ENCODE peak calls at places on chromosomes 1 and 21, in ten cellular contexts. X is transverse colon, E is stomach, Y is IMR-90, K is heart left ventricle, D is adrenal gland, O is testis, S is A549, C is tibial nerve, G is GM12878. Q is an unnamed sample.

GRCh38 chr1:206014591-206014990 is 9.1 kb downstream of the CTSE start:
- DNase-seq in X (no peak), E (no peak), Y (no peak), K (no peak), D (no peak), O (no peak), S (no peak), C (no peak), G (no peak), Q (no peak)

GRCh38 chr1:197908695-197909336 is 6.4 kb downstream of the C1orf53 start:
- DNase-seq in X (no peak), E (no peak), Y (no peak), K (no peak), D (no peak), O (no peak), S (no peak), C (no peak), G (no peak), Q (no peak)

GRCh38 chr1:28114844-28115243 is 26.4 kb upstream of the EYA3 start:
- DNase-seq in X (no peak), E (no peak), Y (no peak), K (no peak), D (no peak), O (no peak), S (no peak), C (no peak), G (no peak), Q (no peak)

GRCh38 chr1:162171078-162171477 is 101.6 kb downstream of the NOS1AP start:
- DNase-seq in X (no peak), E (no peak), Y (no peak), K (no peak), D (no peak), O (no peak), S (no peak), C (peak), G (no peak), Q (no peak)

GRCh38 chr21:36747815-36748381 is 49.0 kb downstream of the SIM2 start:
- DNase-seq in X (peak), E (no peak), Y (peak), K (peak), D (peak), O (peak), S (no peak), C (no peak), G (no peak), Q (no peak)

GRCh38 chr1:3471356-3472087 is 17.1 kb downstream of the ARHGEF16 start:
- DNase-seq in X (no peak), E (no peak), Y (peak), K (peak), D (no peak), O (peak), S (peak), C (no peak), G (no peak), Q (no peak)

GRCh38 chr21:46439906-46440305 is 18.8 kb upstream of the DIP2A start:
- DNase-seq in X (no peak), E (no peak), Y (no peak), K (no peak), D (no peak), O (no peak), S (no peak), C (no peak), G (no peak), Q (no peak)

GRCh38 chr1:212434992-212435391 is 2.3 kb downstream of the NENF start:
- DNase-seq in X (no peak), E (no peak), Y (no peak), K (no peak), D (no peak), O (no peak), S (no peak), C (no peak), G (no peak), Q (no peak)

GRCh38 chr1:159959451-159959850 is 5.4 kb upstream of the SLAMF9 start:
- DNase-seq in X (no peak), E (no peak), Y (no peak), K (no peak), D (no peak), O (no peak), S (no peak), C (no peak), G (no peak), Q (no peak)

GRCh38 chr1:14110040-14110439 is 410.1 kb downstream of the PRDM2 start:
- DNase-seq in X (no peak), E (no peak), Y (no peak), K (no peak), D (no peak), O (peak), S (no peak), C (no peak), G (no peak), Q (no peak)

GRCh38 chr1:111476761-111477309 is 3.1 kb downstream of the C1orf162 start:
- DNase-seq in X (no peak), E (no peak), Y (no peak), K (no peak), D (no peak), O (no peak), S (no peak), C (no peak), G (peak), Q (no peak)

GRCh38 chr21:39911792-39912191 is 44.6 kb downstream of the PCP4 start:
- DNase-seq in X (no peak), E (no peak), Y (no peak), K (no peak), D (no peak), O (no peak), S (no peak), C (no peak), G (no peak), Q (no peak)

GRCh38 chr1:7929637-7930036 is 11.0 kb downstream of the TNFRSF9 start:
- DNase-seq in X (no peak), E (no peak), Y (no peak), K (no peak), D (no peak), O (no peak), S (no peak), C (no peak), G (no peak), Q (no peak)

GRCh38 chr1:51249445-51249844 is 13.4 kb downstream of the RNF11 start:
- DNase-seq in X (no peak), E (no peak), Y (no peak), K (no peak), D (no peak), O (no peak), S (no peak), C (no peak), G (no peak), Q (no peak)

DNA sequence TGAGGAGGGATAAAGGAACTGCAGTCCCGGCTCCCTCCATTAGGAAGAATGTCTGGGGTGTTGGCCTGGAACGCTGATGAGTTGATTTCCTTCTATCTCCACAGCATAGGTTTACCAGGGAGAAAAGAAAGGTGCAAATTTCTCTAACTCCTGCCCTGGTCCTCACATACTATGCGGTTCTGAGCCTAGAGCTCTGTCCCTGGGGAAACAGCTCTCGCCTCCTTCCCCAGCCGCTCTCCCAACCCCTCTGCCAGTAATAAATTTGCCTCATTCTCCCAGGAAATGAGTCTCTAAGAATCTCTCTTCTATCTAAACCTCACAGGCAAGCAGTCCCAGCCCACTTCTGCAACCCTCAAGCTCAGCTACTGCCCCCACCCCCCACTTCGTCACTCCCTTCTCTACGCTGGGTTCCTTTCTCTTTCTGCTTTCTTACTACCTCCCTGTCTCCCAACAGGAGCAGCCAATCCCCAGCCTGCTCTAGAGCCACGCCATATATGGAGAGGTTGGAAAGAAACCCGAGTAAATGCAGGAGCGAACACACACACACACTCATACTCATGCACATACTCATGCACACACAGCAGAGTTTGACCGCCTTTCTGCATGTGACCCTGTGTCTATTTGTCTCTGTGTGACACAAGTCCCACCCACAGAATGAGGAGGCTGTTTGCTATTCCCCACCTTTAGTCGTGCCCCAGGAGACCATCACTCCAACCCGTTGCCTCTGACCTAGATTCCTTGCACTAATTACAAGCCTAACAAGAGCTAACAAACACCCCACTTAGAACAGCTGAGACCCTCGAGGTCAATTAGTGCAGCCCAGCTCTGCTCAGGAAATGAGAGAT is 13.4 kb downstream of the PLEKHO1 start:
- DNase-seq in X (peak), E (peak), Y (peak), K (peak), D (peak), O (peak), S (peak), C (peak), G (peak), Q (peak)
- TF ChIP-seq POLR2A in X (peak), E (peak), Y (peak), K (peak), D (peak), O (peak), S (no peak), C (peak), G (peak), Q (no peak)

GRCh38 chr1:87330954-87331318 is 2.3 kb downstream of the LMO4 start:
- DNase-seq in X (no peak), E (no peak), Y (no peak), K (no peak), D (no peak), O (no peak), S (no peak), C (no peak), G (no peak), Q (no peak)

GRCh38 chr1:87330201-87330953 is 1.7 kb downstream of the LMO4 start:
- DNase-seq in X (peak), E (peak), Y (peak), K (peak), D (peak), O (peak), S (no peak), C (peak), G (no peak), Q (no peak)

GRCh38 chr1:87329756-87330200 is 1.1 kb downstream of the LMO4 start:
- DNase-seq in X (no peak), E (no peak), Y (peak), K (no peak), D (no peak), O (no peak), S (no peak), C (no peak), G (no peak), Q (no peak)

GRCh38 chr1:87333692-87334347 is 5.1 kb downstream of the LMO4 start:
- DNase-seq in X (no peak), E (no peak), Y (peak), K (no peak), D (no peak), O (no peak), S (no peak), C (no peak), G (no peak), Q (no peak)

DNA sequence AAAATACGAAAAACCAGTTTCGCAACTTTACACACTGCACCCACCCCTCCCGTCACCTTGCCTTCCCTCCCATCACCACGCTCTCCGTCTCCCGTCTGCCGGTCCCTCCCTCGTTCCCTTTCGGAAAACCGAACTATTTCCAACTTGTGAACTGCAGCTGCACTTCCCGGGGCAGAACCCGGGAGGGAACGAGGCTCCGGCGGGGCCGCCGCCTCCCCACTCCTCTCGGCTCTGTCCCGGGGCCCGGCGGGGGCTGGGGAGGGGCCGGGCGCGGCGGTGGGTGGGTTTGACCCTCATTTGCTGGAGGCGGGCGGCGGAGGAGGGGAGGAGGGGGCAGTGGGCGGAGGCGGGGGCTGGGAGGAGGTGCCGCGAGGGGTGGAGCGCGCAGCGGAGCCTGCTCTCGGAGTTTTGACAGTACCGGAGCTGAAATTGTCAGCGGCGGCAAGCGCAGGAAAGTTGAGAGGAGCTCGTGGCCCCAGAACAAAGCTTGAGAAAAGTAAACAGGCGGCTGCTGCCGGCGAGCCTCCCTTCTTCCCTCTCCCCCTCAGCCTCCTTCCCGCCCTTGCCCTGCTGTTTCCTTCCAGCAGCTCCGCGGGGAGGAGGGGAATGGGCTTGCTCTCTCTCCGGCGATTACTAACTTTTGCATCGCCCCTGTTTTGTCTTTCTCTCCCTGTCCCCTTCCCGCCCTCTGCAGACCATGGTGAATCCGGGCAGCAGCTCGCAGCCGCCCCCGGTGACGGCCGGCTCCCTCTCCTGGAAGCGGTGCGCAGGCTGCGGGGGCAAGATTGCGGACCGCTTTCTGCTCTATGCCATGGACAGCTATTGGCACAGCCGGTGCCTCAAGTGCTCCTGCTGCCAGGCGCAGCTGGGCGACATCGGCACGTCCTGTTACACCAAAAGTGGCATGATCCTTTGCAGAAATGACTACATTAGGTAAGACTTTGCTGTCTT is 2.9 kb downstream of the LMO4 start:
- DNase-seq in X (peak), E (peak), Y (peak), K (peak), D (peak), O (peak), S (peak), C (peak), G (no peak), Q (no peak)
- TF ChIP-seq POLR2A in X (peak), E (no peak), Y (no peak), K (no peak), D (peak), O (no peak), S (no peak), C (peak), G (no peak), Q (no peak)

GRCh38 chr1:153602749-153603148 is 10.2 kb downstream of the S100A16 start:
- DNase-seq in X (no peak), E (no peak), Y (no peak), K (no peak), D (no peak), O (no peak), S (no peak), C (no peak), G (no peak), Q (no peak)

GRCh38 chr1:153597206-153597605 is 15.7 kb downstream of the S100A16 start:
- DNase-seq in X (peak), E (no peak), Y (peak), K (no peak), D (peak), O (no peak), S (peak), C (no peak), G (peak), Q (no peak)

GRCh38 chr1:153599847-153600246 is 13.1 kb downstream of the S100A16 start:
- DNase-seq in X (no peak), E (no peak), Y (no peak), K (no peak), D (no peak), O (no peak), S (no peak), C (no peak), G (no peak), Q (no peak)

GRCh38 chr1:153592706-153593105 is 20.2 kb downstream of the S100A16 start:
- DNase-seq in X (no peak), E (no peak), Y (no peak), K (no peak), D (no peak), O (no peak), S (no peak), C (no peak), G (no peak), Q (no peak)

GRCh38 chr1:153598309-153599172 is 14.4 kb downstream of the S100A16 start:
- DNase-seq in X (peak), E (no peak), Y (peak), K (no peak), D (no peak), O (no peak), S (no peak), C (no peak), G (peak), Q (no peak)
- TF ChIP-seq POLR2A in X (peak), E (no peak), Y (no peak), K (no peak), D (no peak), O (no peak), S (no peak), C (no peak), G (peak), Q (no peak)

DNA sequence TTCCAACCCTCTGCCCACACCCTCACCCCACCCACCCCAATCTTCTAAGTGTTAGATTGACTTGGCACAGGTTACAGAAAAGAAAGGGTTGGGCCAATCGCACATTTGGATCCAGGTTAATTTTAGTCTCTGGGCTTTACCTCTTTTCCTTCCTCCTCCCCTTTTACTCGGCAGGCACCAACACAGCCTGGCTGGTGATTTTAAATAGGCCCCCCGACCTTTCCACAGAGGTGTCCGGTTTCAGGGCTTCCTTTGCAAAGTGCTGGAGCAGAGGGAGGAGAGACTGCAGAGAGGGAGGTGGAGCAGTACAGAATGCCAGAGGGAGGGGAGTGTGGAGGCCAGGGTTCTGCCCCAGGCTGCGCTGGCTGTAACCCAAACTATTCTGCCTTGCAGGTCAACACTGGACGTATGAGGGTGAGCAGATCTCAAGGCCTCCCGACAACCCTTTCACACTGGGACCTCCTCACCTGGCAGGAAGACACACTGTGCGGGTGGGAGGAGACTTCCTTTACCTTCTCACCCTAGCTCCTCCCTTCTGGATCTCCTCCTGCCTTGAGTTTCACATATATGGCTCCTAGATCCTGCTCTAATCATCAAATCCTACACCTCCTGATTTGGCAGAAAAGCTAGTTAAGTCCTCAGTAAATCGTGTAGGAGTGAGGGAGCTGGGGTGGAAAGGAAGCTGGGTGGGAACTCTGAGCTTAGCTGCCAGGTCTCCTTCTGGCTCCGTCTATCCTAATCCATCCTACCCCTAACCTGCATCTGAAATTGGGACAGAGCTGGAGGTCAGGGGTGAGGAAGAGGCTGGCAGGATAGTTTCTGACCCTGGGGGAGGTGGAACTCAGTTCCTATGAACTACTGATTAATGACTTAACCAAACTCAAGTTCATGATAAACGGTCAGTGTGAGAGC is 2.4 kb downstream of the CA14 start:
- DNase-seq in X (peak), E (peak), Y (no peak), K (peak), D (peak), O (peak), S (no peak), C (no peak), G (no peak), Q (no peak)
- TF ChIP-seq POLR2A in X (no peak), E (no peak), Y (no peak), K (no peak), D (peak), O (no peak), S (no peak), C (no peak), G (no peak), Q (no peak)

DNA sequence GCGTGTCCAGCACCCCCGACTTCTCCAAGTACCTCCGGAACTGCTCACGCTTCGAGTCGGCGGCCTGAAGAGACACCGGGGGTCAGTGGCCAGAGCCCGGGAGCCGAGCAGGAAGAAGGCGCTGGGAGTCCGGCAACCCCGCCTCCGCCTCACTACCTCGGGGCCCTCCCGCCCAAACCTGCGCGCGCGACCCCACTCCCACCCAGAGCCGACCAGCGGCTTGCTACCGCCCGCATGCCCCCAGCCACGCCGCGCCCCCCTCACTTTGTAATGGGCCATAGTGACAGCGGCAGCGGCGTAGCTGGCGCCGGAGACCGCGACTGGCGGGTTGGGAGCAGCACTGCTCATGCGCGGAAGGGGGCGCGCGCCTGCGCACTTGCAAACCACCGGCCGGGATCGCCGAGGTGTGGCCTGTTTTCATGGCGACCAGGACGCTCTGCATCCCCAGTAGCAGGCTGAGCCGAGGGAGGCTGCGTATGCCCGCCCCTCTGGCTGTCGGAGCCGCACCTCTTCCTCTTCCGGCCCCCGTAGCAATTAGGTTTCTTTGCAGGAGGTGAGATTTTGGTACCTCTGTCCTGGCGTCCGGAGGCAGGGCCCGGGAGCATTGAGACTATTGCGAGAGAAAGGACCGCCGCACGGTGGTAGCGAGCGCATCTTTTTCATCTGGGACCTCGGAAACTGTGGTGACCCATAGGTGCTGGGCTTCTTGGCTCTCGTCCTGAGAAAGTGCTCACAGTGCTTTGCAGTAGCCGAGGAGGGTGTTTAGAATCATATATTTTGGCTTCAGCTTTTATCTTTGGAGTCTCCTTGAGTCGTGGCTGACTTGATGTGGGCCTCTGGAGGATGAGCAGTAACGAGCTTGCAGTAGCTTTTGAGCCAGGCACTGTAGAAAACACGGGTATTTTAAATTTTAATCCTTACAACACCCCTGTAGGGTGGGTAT is at the start of gene MYCBP:
- DNase-seq in X (peak), E (peak), Y (peak), K (peak), D (peak), O (peak), S (peak), C (peak), G (peak), Q (peak)
- TF ChIP-seq POLR2A in X (peak), E (no peak), Y (no peak), K (peak), D (peak), O (no peak), S (peak), C (peak), G (peak), Q (peak)

Q was measured in esophagus squamous epithelium.